ENCODE peak calls at places on chromosome 6, in four cellular contexts. One of them, this sample, is unnamed.

GRCh38 chr6:138031850-138032249 is 75.4 kb downstream of the PERP start:
- DNase-seq in HepG2: no peak
- DNase-seq in GM12878: no peak
- DNase-seq in K562: no peak
- DNase-seq in this sample: no peak

GRCh38 chr6:40874495-40874894 is 164.5 kb downstream of the UNC5CL start:
- DNase-seq in K562: peak; percentile 21
- DNase-seq in GM12878: no peak
- DNase-seq in HepG2: no peak
- DNase-seq in this sample: no peak

GRCh38 chr6:132456700-132457143 is 55.4 kb upstream of the MOXD1 start:
- DNase-seq in HepG2: no peak
- DNase-seq in GM12878: peak; percentile 90
- DNase-seq in K562: no peak
- DNase-seq in this sample: no peak

GRCh38 chr6:80548496-80548895 is 442.0 kb downstream of the BCKDHB start:
- DNase-seq in K562: no peak
- DNase-seq in HepG2: no peak
- DNase-seq in GM12878: no peak
- DNase-seq in this sample: no peak

GRCh38 chr6:48825501-48826317 is 637.3 kb downstream of the MMUT start:
- DNase-seq in HepG2: no peak
- DNase-seq in GM12878: no peak
- DNase-seq in K562: no peak
- DNase-seq in this sample: peak; percentile 64

GRCh38 chr6:43948527-43949450 is 178.5 kb downstream of the MRPL14 start:
- DNase-seq in K562: no peak
- DNase-seq in HepG2: no peak
- DNase-seq in GM12878: no peak
- DNase-seq in this sample: no peak

GRCh38 chr6:89675949-89676753 is 37.6 kb upstream of the LYRM2 start:
- DNase-seq in K562: no peak
- DNase-seq in GM12878: no peak
- DNase-seq in HepG2: no peak
- DNase-seq in this sample: no peak

GRCh38 chr6:161959072-161959471 is 685.2 kb upstream of the AGPAT4 start:
- DNase-seq in GM12878: no peak
- DNase-seq in K562: no peak
- DNase-seq in HepG2: no peak
- DNase-seq in this sample: no peak

GRCh38 chr6:157187182-157188093 is 135.9 kb downstream of the TMEM242 start:
- DNase-seq in GM12878: no peak
- DNase-seq in K562: no peak
- DNase-seq in HepG2: peak; percentile 41
- DNase-seq in this sample: no peak

GRCh38 chr6:152845421-152845820 is 94.8 kb downstream of the VIP start:
- DNase-seq in K562: no peak
- DNase-seq in GM12878: no peak
- DNase-seq in HepG2: no peak
- DNase-seq in this sample: no peak

GRCh38 chr6:155152211-155153076 is 111.4 kb upstream of the CLDN20 start:
- DNase-seq in GM12878: no peak
- DNase-seq in HepG2: peak; percentile 75
- DNase-seq in K562: peak; percentile 69
- DNase-seq in this sample: no peak
- TF ChIP-seq KDM1A in GM12878: no peak
- TF ChIP-seq KDM1A in HepG2: no peak
- TF ChIP-seq KDM1A in K562: no peak
- TF ChIP-seq KDM1A in this sample: no peak

GRCh38 chr6:110517601-110518280 is 41.3 kb upstream of the SLC22A16 start:
- DNase-seq in GM12878: no peak
- DNase-seq in K562: no peak
- DNase-seq in HepG2: peak; percentile 23
- DNase-seq in this sample: no peak
- TF ChIP-seq ESRRA in GM12878: no peak
- TF ChIP-seq ESRRA in K562: no peak
- TF ChIP-seq ESRRA in HepG2: no peak
- TF ChIP-seq ESRRA in this sample: no peak

GRCh38 chr6:168279403-168279935 is 40.1 kb downstream of the DACT2 start:
- DNase-seq in HepG2: no peak
- DNase-seq in K562: no peak
- DNase-seq in GM12878: no peak
- DNase-seq in this sample: no peak

GRCh38 chr6:168281826-168282225 is 37.8 kb downstream of the DACT2 start:
- DNase-seq in GM12878: no peak
- DNase-seq in HepG2: no peak
- DNase-seq in K562: no peak
- DNase-seq in this sample: no peak

GRCh38 chr6:168280020-168280898 is 39.3 kb downstream of the DACT2 start:
- DNase-seq in GM12878: no peak
- DNase-seq in HepG2: no peak
- DNase-seq in K562: no peak
- DNase-seq in this sample: no peak

GRCh38 chr6:168278904-168279303 is 40.7 kb downstream of the DACT2 start:
- DNase-seq in K562: no peak
- DNase-seq in HepG2: no peak
- DNase-seq in GM12878: no peak
- DNase-seq in this sample: no peak

DNA sequence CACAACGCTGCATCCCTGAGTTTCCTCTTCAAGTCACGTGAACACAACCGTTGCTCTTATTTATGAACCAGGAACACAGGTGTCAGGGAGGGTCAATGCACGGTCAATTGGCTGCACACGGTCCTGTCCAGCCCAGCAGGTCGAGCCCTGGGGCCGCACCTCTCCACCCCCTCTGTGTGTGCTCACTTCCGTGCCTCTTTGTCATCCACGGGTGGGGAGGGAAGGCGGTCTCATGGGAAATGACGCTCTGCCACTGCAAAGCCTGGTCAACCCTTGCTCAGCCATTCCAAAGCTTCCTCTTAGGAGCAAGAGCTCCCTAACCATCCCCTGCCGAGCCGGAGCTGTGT is 38.7 kb downstream of the DACT2 start:
- DNase-seq in HepG2: no peak
- DNase-seq in K562: no peak
- DNase-seq in GM12878: no peak
- DNase-seq in this sample: no peak
- TF ChIP-seq POLR2AphosphoS2 in HepG2: no peak
- TF ChIP-seq POLR2AphosphoS2 in K562: no peak
- TF ChIP-seq POLR2AphosphoS2 in GM12878: no peak
- TF ChIP-seq POLR2AphosphoS2 in this sample: no peak

GRCh38 chr6:76435174-76435573 is 362.7 kb upstream of the IMPG1 start:
- DNase-seq in K562: no peak
- DNase-seq in GM12878: no peak
- DNase-seq in HepG2: no peak
- DNase-seq in this sample: no peak
- TF ChIP-seq KDM1A in K562: no peak
- TF ChIP-seq KDM1A in GM12878: no peak
- TF ChIP-seq KDM1A in HepG2: no peak
- TF ChIP-seq KDM1A in this sample: no peak

GRCh38 chr6:33277663-33278391 is 904 bp downstream of the B3GALT4 start:
- DNase-seq in GM12878: no peak
- DNase-seq in HepG2: no peak
- DNase-seq in K562: peak; percentile 52
- DNase-seq in this sample: peak; percentile 33
- TF ChIP-seq ESRRA in GM12878: no peak
- TF ChIP-seq ESRRA in HepG2: no peak
- TF ChIP-seq ESRRA in K562: no peak
- TF ChIP-seq ESRRA in this sample: no peak

GRCh38 chr6:25862199-25862598 is 11.8 kb downstream of the SLC17A3 start:
- DNase-seq in K562: no peak
- DNase-seq in HepG2: no peak
- DNase-seq in GM12878: no peak
- DNase-seq in this sample: no peak
- TF ChIP-seq POLR2AphosphoS2 in K562: no peak
- TF ChIP-seq POLR2AphosphoS2 in HepG2: no peak
- TF ChIP-seq POLR2AphosphoS2 in GM12878: no peak
- TF ChIP-seq POLR2AphosphoS2 in this sample: no peak

DNA sequence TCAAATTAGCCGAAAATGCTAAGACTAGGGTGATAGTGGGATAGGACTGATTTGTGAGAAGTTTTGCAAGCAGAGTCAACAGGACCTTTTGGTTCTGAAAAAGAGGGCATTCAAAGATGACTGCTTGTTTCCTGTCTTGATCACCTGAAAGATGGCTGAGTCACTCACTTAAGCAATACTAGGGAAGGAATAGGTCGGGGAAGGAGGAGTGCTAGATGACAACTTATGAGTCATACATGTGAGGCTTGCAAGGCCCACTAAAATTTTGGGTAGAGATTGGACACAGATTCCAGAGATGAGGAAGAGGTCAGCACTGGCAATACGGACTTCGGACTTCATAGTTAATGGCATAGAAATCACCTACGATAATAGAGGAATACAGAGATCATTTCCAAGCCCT is 89.2 kb downstream of the FAM83B start:
- DNase-seq in GM12878: no peak
- DNase-seq in HepG2: no peak
- DNase-seq in K562: no peak
- DNase-seq in this sample: peak; percentile 9
- TF ChIP-seq KDM1A in GM12878: no peak
- TF ChIP-seq KDM1A in HepG2: no peak
- TF ChIP-seq KDM1A in K562: no peak
- TF ChIP-seq KDM1A in this sample: no peak

GRCh38 chr6:82842721-82843120 is 222.9 kb downstream of the UBE3D start:
- DNase-seq in GM12878: no peak
- DNase-seq in HepG2: no peak
- DNase-seq in K562: no peak
- DNase-seq in this sample: no peak
- TF ChIP-seq ESRRA in GM12878: no peak
- TF ChIP-seq ESRRA in HepG2: no peak
- TF ChIP-seq ESRRA in K562: no peak
- TF ChIP-seq ESRRA in this sample: no peak

GRCh38 chr6:36659271-36659670 is 19.2 kb upstream of the CDKN1A start:
- DNase-seq in HepG2: no peak
- DNase-seq in GM12878: no peak
- DNase-seq in K562: no peak
- DNase-seq in this sample: no peak

GRCh38 chr6:36663504-36664446 is 14.7 kb upstream of the CDKN1A start:
- DNase-seq in K562: no peak
- DNase-seq in GM12878: no peak
- DNase-seq in HepG2: no peak
- DNase-seq in this sample: no peak

GRCh38 chr6:36662380-36662779 is 16.1 kb upstream of the CDKN1A start:
- DNase-seq in HepG2: no peak
- DNase-seq in GM12878: no peak
- DNase-seq in K562: no peak
- DNase-seq in this sample: no peak

GRCh38 chr6:36662827-36663256 is 15.7 kb upstream of the CDKN1A start:
- DNase-seq in HepG2: peak; percentile 68
- DNase-seq in K562: no peak
- DNase-seq in GM12878: no peak
- DNase-seq in this sample: no peak

DNA sequence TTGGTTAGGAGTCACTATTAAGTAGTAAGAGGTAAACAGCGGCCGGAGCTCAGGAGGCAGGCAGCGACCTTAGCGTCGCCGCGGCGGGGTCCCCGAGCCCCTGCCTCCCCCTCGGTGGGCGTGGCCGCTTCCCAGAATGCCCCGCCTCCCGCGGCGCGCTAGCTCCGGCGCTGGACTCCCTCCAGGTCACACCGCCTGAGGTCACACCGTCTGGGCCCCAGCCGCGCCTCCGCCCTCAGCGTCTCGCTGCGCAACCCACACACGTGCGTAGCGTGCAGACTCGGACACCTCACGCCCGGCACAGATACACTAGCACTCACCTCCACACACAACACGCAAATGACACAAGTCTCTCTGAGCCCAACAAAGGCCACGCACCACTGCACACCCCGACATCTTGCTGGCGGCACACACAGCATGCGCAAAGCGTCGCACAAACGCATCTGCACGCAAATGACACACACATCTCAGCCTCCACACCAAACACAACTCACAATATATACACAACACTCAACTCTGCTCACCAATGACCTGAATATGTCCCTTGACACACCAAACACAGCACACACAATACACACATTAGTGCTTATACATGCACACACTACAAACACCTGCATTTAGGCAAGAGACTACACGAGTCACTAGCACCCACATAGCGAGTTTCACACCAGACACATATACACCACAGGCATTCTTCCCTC is 17.6 kb upstream of the CDKN1A start:
- DNase-seq in K562: peak; percentile 90
- DNase-seq in HepG2: no peak
- DNase-seq in GM12878: no peak
- DNase-seq in this sample: no peak
- TF ChIP-seq POLR2AphosphoS2 in K562: no peak
- TF ChIP-seq POLR2AphosphoS2 in HepG2: no peak
- TF ChIP-seq POLR2AphosphoS2 in GM12878: no peak
- TF ChIP-seq POLR2AphosphoS2 in this sample: no peak

GRCh38 chr6:24753545-24753944 is 21.2 kb upstream of the GMNN start:
- DNase-seq in GM12878: no peak
- DNase-seq in HepG2: peak; percentile 15
- DNase-seq in K562: no peak
- DNase-seq in this sample: no peak
- TF ChIP-seq KDM1A in GM12878: no peak
- TF ChIP-seq KDM1A in HepG2: no peak
- TF ChIP-seq KDM1A in K562: no peak
- TF ChIP-seq KDM1A in this sample: no peak

This sample was measured in A549.